ENCODE peak calls at places on chromosomes 4 and X, in five cellular contexts. N is body of pancreas, V is kidney, Q is adrenal gland, L is OCI-LY7. O is an unnamed sample.
A peak's percentile ranks its signal among the peaks of the same experiment; 100 is the strongest.

GRCh38 chr4:1614854-1615595 is 69.1 kb downstream of the FAM53A start:
- DNase-seq in V (peak; percentile 72), N (no peak), L (no peak), Q (no peak), O (no peak)

GRCh38 chrX:9515973-9516538 is 51.2 kb downstream of the TBL1X start:
- DNase-seq in N (no peak), Q (no peak), L (no peak), V (no peak), O (no peak)

GRCh38 chr4:81421346-81422218 is 50.1 kb downstream of the RASGEF1B start:
- DNase-seq in L (peak; percentile 57), V (no peak), N (peak; percentile 30), Q (peak; percentile 30), O (peak; percentile 65)

GRCh38 chr4:64776820-64777219 is 367.6 kb upstream of the TECRL start:
- DNase-seq in V (no peak), Q (no peak), L (no peak), N (no peak), O (no peak)

GRCh38 chr4:148058160-148058859 is 326.4 kb downstream of the ARHGAP10 start:
- DNase-seq in V (no peak), Q (no peak), L (no peak), N (no peak), O (no peak)

GRCh38 chr4:61489927-61490326 is 289.8 kb downstream of the ADGRL3 start:
- DNase-seq in Q (no peak), L (no peak), V (no peak), N (no peak), O (no peak)

GRCh38 chr4:74529284-74530041 is 84.5 kb downstream of the AREG start:
- DNase-seq in V (no peak), Q (no peak), N (no peak), L (no peak), O (no peak)

GRCh38 chr4:153010137-153010536 is 74.0 kb downstream of the FHDC1 start:
- DNase-seq in V (no peak), Q (no peak), N (no peak), L (no peak), O (no peak)

GRCh38 chr4:2408401-2408958 is 10.0 kb downstream of the ZFYVE28 start:
- DNase-seq in Q (no peak), N (no peak), V (peak; percentile 71), L (peak; percentile 47), O (peak; percentile 79)

GRCh38 chr4:75723117-75723801 is 1.1 kb upstream of the USO1 start:
- DNase-seq in V (no peak), Q (no peak), N (peak; percentile 17), L (no peak), O (no peak)

GRCh38 chrX:51568586-51568985 is 50.1 kb downstream of the CENPVL3 start:
- DNase-seq in V (no peak), Q (no peak), N (no peak), L (no peak), O (no peak)

GRCh38 chr4:2186133-2186864 is 55.6 kb downstream of the HAUS3 start:
- DNase-seq in L (peak; percentile 9), V (no peak), N (peak; percentile 65), Q (no peak), O (peak; percentile 83)

GRCh38 chr4:39620551-39620950 is 18.1 kb downstream of the SMIM14 start:
- DNase-seq in Q (no peak), L (no peak), V (no peak), N (no peak), O (no peak)
- H3K4me1 ChIP-seq in Q (peaks cover 51% of the 10 kb centered on the region), L (peaks cover 2% of the 10 kb centered on the region), V (peaks cover 2% of the 10 kb centered on the region), N (peaks cover 49% of the 10 kb centered on the region), O (no peaks in the 10 kb centered on the region)

GRCh38 chrX:29555465-29556091 is 659.8 kb upstream of the MAGEB2 start:
- DNase-seq in Q (no peak), V (no peak), L (peak; percentile 2), N (no peak), O (no peak)
- H3K4me3 ChIP-seq in Q (no peak overlapping the region), V (no peak overlapping the region), L (no peak overlapping the region), N (no peak overlapping the region), O (no peak overlapping the region)

GRCh38 chr4:71830-72229 is 18.7 kb downstream of the ZNF595 start:
- DNase-seq in V (no peak), Q (no peak), N (no peak), L (no peak), O (no peak)
- TF ChIP-seq CTCF in V (no peak), Q (no peak), N (no peak), L (no peak), O (no peak)

GRCh38 chrX:107610667-107611066 is 17.6 kb upstream of the PRPS1 start:
- DNase-seq in Q (no peak), N (no peak), V (no peak), L (no peak), O (no peak)
- H3K4me1 ChIP-seq in Q (no peaks in the 10 kb centered on the region), N (no peaks in the 10 kb centered on the region), V (no peaks in the 10 kb centered on the region), L (no peaks in the 10 kb centered on the region), O (no peaks in the 10 kb centered on the region)

GRCh38 chr4:4865705-4866123 is 6.2 kb downstream of the MSX1 start:
- DNase-seq in L (no peak), V (peak; percentile 22), N (no peak), Q (no peak), O (no peak)
- H3K4me3 ChIP-seq in L (no peak overlapping the region), V (no peak overlapping the region), N (no peak overlapping the region), Q (no peak overlapping the region), O (peak overlapping the region; percentile 77)

DNA sequence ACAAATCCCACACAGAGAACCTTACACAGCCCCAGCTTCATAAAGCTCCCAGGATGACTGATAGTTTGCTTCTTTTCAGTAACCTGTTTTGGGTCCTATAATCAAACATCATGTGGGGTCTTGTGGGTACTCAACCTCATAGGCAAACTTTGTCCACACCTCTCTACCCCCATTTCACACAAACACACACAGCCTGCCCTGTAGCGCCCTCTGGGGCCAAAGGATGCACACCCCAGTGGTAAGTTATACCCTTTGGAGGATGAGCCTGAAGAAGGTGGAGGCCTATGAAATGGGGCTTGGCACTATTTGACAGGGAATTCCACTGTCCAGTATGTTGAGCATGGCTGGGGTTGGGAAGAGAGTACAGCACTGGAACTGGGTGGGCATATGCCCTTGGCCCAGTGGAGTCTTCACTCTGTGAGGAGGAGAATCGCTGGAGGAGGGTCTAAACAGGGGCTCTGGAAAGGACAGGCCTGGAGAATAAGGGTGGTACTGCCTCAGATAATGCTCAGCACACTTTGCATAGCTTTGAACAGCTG is 30.5 kb upstream of the COL25A1 start:
- DNase-seq in Q (no peak), L (peak; percentile 7), N (no peak), V (no peak), O (peak; percentile 88)
- TF ChIP-seq CTCF in Q (no peak), L (peak; percentile 68), N (no peak), V (no peak), O (peak; percentile 79)

DNA sequence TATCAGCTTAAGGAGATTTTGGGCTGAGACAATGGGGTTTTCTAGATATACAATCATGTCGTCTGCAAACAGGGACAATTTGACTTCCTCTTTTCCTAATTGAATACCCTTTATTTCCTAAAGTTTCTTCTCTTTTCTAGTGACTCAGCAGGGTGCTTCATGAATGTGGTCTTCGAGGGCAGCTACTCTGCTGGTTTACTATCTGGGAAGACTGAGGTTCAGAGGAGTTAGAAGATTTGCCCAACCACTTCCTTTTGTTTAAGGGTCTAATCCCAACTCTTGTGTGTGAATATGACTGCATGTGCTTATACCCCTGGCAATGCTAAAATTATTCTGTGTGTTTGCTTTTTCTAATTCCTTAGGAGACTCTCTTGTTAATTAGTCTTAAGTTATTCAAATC is 17.4 kb downstream of the EVC start:
- DNase-seq in N (no peak), V (no peak), L (no peak), Q (no peak), O (no peak)
- H3K4me1 ChIP-seq in N (no peaks in the 10 kb centered on the region), V (peaks cover 9% of the 10 kb centered on the region), L (no peaks in the 10 kb centered on the region), Q (no peaks in the 10 kb centered on the region), O (no peaks in the 10 kb centered on the region)

GRCh38 chr4:8439914-8440490 is 521 bp downstream of the ACOX3 start:
- DNase-seq in L (peak; percentile 72), N (no peak), V (no peak), Q (peak; percentile 35), O (peak; percentile 74)

GRCh38 chr4:8438743-8439142 is 1.8 kb downstream of the ACOX3 start:
- DNase-seq in Q (peak; percentile 32), L (no peak), N (peak; percentile 19), V (peak; percentile 74), O (no peak)

GRCh38 chr4:8441499-8442091 is 1.0 kb downstream of the TRMT44 start:
- DNase-seq in L (no peak), N (no peak), V (no peak), Q (no peak), O (no peak)

GRCh38 chr4:8440491-8441311 is at the start of the genes ACOX3 and TRMT44:
- DNase-seq in L (peak; percentile 87), N (peak; percentile 95), Q (peak; percentile 92), V (peak; percentile 96), O (peak; percentile 98)

DNA sequence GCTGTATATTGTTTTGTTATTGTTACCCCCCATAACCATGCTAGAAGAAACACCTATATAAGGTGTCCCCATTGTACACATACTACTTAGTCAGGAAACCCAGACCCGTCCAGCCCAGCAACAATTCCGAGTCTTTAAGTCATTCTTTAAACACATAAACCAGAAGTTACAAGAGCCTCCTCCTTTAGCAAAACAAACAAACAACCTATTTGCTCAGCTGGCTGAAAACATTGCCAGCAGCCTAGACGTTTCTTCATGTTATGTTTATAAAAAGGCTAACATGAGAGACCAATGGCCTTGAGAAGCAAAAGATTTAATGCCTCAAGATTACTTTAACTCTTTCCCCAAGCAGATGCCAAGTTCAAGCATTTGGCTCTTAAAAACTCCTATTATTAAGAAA is 1.4 kb downstream of the ACOX3 start:
- DNase-seq in Q (no peak), V (no peak), L (no peak), N (peak; percentile 72), O (no peak)
- H3K4me3 ChIP-seq in Q (peak overlapping the region; percentile 91), V (peak overlapping the region; percentile 85), L (peak overlapping the region; percentile 98), N (no peak overlapping the region), O (peak overlapping the region; percentile 92)

GRCh38 chrX:47176101-47176740 is 17.4 kb upstream of the UBA1 start:
- DNase-seq in L (no peak), N (no peak), V (peak; percentile 37), Q (no peak), O (peak; percentile 23)

GRCh38 chrX:47178337-47178736 is 15.3 kb upstream of the UBA1 start:
- DNase-seq in N (no peak), L (no peak), V (peak; percentile 50), Q (no peak), O (peak; percentile 18)

GRCh38 chrX:47174846-47175587 is 18.6 kb upstream of the UBA1 start:
- DNase-seq in V (peak; percentile 66), N (peak; percentile 5), L (no peak), Q (no peak), O (no peak)

GRCh38 chrX:47175588-47175980 is 18.0 kb upstream of the UBA1 start:
- DNase-seq in L (no peak), V (peak; percentile 57), Q (no peak), N (no peak), O (no peak)

GRCh38 chrX:47177079-47177478 is 16.6 kb upstream of the UBA1 start:
- DNase-seq in Q (peak; percentile 2), V (peak; percentile 15), L (no peak), N (no peak), O (peak; percentile 3)
- TF ChIP-seq CTCF in Q (no peak), V (no peak), L (no peak), N (no peak), O (no peak)